ENCODE peak calls at places on chromosome 11, in six cellular contexts. M, D, S, X, A and H are unnamed samples.
A peak's percentile ranks its signal among the peaks of the same experiment; 100 is the strongest.

GRCh38 chr11:129849447-129850130 is 33.9 kb downstream of the TMEM45B start:
- DNase-seq in D (no peak), S (no peak), A (no peak), M (no peak), X (no peak), H (no peak)

GRCh38 chr11:110966131-110966530 is 253.9 kb upstream of the ARHGAP20 start:
- DNase-seq in D (no peak), M (no peak), A (no peak), X (no peak), S (no peak), H (no peak)

GRCh38 chr11:83070878-83071640 is 638 bp downstream of the RAB30 start:
- DNase-seq in A (no peak), X (no peak), M (no peak), D (no peak), S (no peak), H (peak; percentile 85)

GRCh38 chr11:66365711-66366619 is 5.6 kb downstream of the SLC29A2 start:
- DNase-seq in M (no peak), A (no peak), S (peak; percentile 5), X (peak; percentile 42), D (no peak), H (peak; percentile 42)

GRCh38 chr11:59273008-59273841 is 60.5 kb upstream of the MPEG1 start:
- DNase-seq in S (peak; percentile 53), X (peak; percentile 19), D (no peak), A (no peak), M (no peak), H (no peak)

GRCh38 chr11:4643084-4643483 is 698 bp upstream of the OR51E1 start:
- DNase-seq in M (no peak), A (no peak), X (no peak), D (no peak), S (no peak), H (no peak)

GRCh38 chr11:99199336-99199735 is 178.6 kb downstream of the CNTN5 start:
- DNase-seq in A (no peak), D (no peak), X (no peak), M (no peak), S (no peak), H (no peak)

GRCh38 chr11:93225642-93226041 is 27.9 kb upstream of the SLC36A4 start:
- DNase-seq in M (no peak), A (no peak), S (no peak), X (no peak), D (no peak), H (no peak)

GRCh38 chr11:12542186-12542935 is 131.9 kb upstream of the TEAD1 start:
- DNase-seq in X (no peak), A (no peak), S (no peak), D (no peak), M (no peak), H (no peak)

GRCh38 chr11:32817181-32817842 is 12.4 kb upstream of the PRRG4 start:
- DNase-seq in S (no peak), D (no peak), A (no peak), M (no peak), X (no peak), H (no peak)

GRCh38 chr11:102316505-102316904 is 779 bp upstream of the BIRC3 start:
- DNase-seq in S (no peak), M (no peak), A (no peak), D (no peak), X (no peak), H (no peak)

GRCh38 chr11:59801981-59802638 is 8.5 kb downstream of the MRPL16 start:
- DNase-seq in M (no peak), S (no peak), D (no peak), X (peak; percentile 69), A (no peak), H (no peak)

GRCh38 chr11:12728417-12728816 is 54.2 kb downstream of the TEAD1 start:
- DNase-seq in S (no peak), X (peak; percentile 31), M (no peak), D (no peak), A (no peak), H (no peak)

GRCh38 chr11:27423125-27423524 is 49.5 kb downstream of the LGR4 start:
- DNase-seq in M (peak; percentile 74), A (no peak), S (no peak), D (no peak), X (no peak), H (peak; percentile 75)

GRCh38 chr11:77508031-77508430 is 34.1 kb upstream of the PAK1 start:
- DNase-seq in D (no peak), X (no peak), A (no peak), S (no peak), M (no peak), H (no peak)

GRCh38 chr11:115695677-115696451 is 191.6 kb upstream of the CADM1 start:
- DNase-seq in D (no peak), A (no peak), S (no peak), X (no peak), M (no peak), H (peak; percentile 39)

GRCh38 chr11:12625438-12626071 is 48.7 kb upstream of the TEAD1 start:
- DNase-seq in A (no peak), D (peak; percentile 70), S (no peak), X (no peak), M (peak; percentile 92), H (no peak)

GRCh38 chr11:94767701-94768601 is at the start of gene AMOTL1:
- DNase-seq in D (peak; percentile 65), M (peak; percentile 33), A (peak; percentile 92), S (peak; percentile 80), X (peak; percentile 98), H (peak; percentile 96)

GRCh38 chr11:133930767-133931448 is 25.9 kb downstream of the IGSF9B start:
- DNase-seq in M (no peak), S (no peak), X (peak; percentile 85), D (no peak), A (no peak), H (no peak)

GRCh38 chr11:120125509-120125908 is 12.4 kb downstream of the TRIM29 start:
- DNase-seq in S (no peak), M (no peak), A (no peak), X (no peak), D (no peak), H (no peak)

GRCh38 chr11:112881461-112881860 is 79.8 kb upstream of the NCAM1 start:
- DNase-seq in S (no peak), X (peak; percentile 95), A (peak; percentile 1), M (no peak), D (no peak), H (peak; percentile 83)

GRCh38 chr11:46659908-46660307 is 40.5 kb downstream of the ARHGAP1 start:
- DNase-seq in M (peak; percentile 49), X (no peak), D (no peak), A (no peak), S (no peak), H (peak; percentile 55)

GRCh38 chr11:11378184-11378940 is 25.3 kb upstream of the CSNK2A3 start:
- DNase-seq in X (no peak), S (no peak), M (no peak), D (no peak), A (no peak), H (no peak)

GRCh38 chr11:78230161-78230877 is 41.6 kb downstream of the USP35 start:
- DNase-seq in X (no peak), D (no peak), S (no peak), M (no peak), A (no peak), H (no peak)

GRCh38 chr11:17906436-17906835 is 106.4 kb downstream of the SERGEF start:
- DNase-seq in A (peak; percentile 10), D (no peak), S (no peak), X (peak; percentile 91), M (no peak), H (no peak)
- TF ChIP-seq CTCF in A (peak; percentile 38), D (no peak), S (no peak), X (peak; percentile 86), M (no peak), H (no peak)

DNA sequence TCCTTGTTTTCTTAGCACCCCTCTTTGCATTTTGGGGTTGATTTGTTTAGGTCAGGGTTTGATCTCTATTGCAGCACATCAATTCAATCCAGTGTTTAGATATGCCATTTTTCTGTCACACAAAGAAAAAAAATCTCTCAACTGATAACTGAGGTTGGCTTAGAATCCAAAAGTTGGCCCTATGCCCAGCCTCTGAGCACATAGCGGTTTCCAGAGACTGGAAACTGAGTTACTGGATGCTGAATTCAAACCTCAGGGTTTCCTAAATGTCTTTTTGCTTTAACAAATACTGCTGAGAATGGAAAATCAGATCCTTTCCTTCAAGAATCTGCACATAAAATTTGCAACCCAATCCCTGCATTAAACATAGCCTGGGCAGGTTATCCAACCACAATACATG is 4.0 kb downstream of the P4HA3 start:
- DNase-seq in M (no peak), S (no peak), X (no peak), A (no peak), D (no peak), H (no peak)
- TF ChIP-seq CTCF in M (no peak), S (no peak), X (no peak), A (no peak), D (no peak), H (no peak)

GRCh38 chr11:35407041-35407440 is 12.3 kb downstream of the SLC1A2 start:
- DNase-seq in A (no peak), D (no peak), S (no peak), X (no peak), M (no peak), H (no peak)

GRCh38 chr11:35413568-35413967 is 5.8 kb downstream of the SLC1A2 start:
- DNase-seq in M (no peak), D (no peak), X (no peak), A (no peak), S (no peak), H (no peak)

GRCh38 chr11:35415488-35415887 is 3.9 kb downstream of the SLC1A2 start:
- DNase-seq in S (no peak), X (no peak), A (no peak), M (no peak), D (no peak), H (no peak)

DNA sequence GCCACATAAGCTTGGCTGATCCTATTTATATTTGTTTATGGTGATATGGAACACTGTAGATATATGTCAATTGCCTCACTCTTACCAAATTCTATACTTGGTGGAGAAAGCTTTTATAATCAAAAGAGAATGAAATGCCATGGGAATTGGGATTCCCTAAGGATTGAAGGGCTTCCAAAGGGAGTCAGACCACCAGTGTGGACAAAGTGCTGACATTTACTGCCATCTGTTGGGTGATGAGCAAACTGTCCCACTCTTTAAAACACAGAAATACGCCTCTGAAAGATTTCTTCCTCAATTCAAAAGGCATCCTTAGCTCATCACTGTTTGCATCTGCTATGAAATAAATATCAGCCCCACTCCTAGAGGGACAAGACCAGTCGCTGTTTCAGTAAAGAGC is 7.1 kb downstream of the SLC1A2 start:
- DNase-seq in M (no peak), A (no peak), S (peak; percentile 34), D (no peak), X (no peak), H (no peak)
- TF ChIP-seq CTCF in M (peak; percentile 60), A (peak; percentile 78), S (peak; percentile 14), D (peak; percentile 55), X (peak; percentile 81), H (no peak)

DNA sequence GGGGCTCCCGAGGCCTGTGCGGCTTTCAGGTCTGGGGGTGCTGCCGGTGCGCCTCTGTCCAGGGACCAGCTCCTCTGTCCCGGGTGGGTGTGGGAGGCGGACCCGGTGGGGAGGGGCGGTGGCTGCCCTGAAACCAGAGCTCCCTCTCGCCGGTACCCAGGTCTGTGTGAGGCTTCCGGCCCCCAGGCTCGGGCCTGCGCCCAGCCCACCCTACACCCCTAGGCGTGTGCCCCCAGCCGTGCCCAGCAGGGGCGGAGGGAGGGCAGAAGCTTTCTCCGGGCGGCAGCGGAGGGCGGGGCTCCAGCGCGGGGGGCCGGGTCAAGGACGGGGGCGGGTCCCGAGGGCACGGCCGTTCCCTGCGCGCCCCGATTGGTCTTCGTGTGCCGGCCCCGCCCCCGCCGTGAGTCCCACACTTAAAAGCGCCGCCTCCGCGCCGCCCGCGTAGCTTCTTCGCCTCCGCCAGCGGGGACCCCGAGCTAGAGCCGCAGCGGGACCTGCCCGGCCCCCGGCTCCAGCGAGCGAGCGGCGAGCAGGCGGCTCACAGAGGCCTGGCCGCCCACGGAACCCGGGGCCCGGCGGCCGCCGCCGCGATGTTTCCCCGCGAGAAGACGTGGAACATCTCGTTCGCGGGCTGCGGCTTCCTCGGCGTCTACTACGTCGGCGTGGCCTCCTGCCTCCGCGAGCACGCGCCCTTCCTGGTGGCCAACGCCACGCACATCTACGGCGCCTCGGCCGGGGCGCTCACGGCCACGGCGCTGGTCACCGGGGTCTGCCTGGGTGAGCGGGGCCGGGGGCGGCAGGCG is 616 bp downstream of the PNPLA2 start:
- DNase-seq in S (peak; percentile 97), M (peak; percentile 48), D (no peak), X (peak; percentile 96), A (peak; percentile 87), H (peak; percentile 97)
- TF ChIP-seq CTCF in S (no peak), M (peak; percentile 10), D (no peak), X (no peak), A (no peak), H (peak; percentile 32)